ENCODE peak calls at places on chromosome 21, in ten cellular contexts. N is lower leg skin, K is uterus, T is K562, I is GM12878, B is Peyer's patch, E is esophagus squamous epithelium, J is IMR-90, C is tibial nerve, A is heart left ventricle. X is an unnamed sample.

GRCh38 chr21:44299085-44299457 is 782 bp upstream of the PFKL start:
- DNase-seq in I (no peak), C (no peak), E (no peak), T (no peak), J (peak), A (no peak), N (no peak), B (no peak), K (no peak), X (no peak)

GRCh38 chr21:31577280-31577679 is 82.2 kb upstream of the SOD1 start:
- DNase-seq in I (no peak), T (no peak), J (no peak), A (no peak), E (no peak), B (no peak), N (no peak), K (no peak), C (no peak), X (no peak)

GRCh38 chr21:30718239-30718909 is at the start of gene KRTAP21-3:
- DNase-seq in B (no peak), E (no peak), T (no peak), C (no peak), J (no peak), A (no peak), N (no peak), I (no peak), K (no peak), X (no peak)

GRCh38 chr21:17513214-17514123 is 626 bp downstream of the CXADR start:
- DNase-seq in K (peak), B (no peak), T (no peak), E (no peak), A (no peak), J (no peak), N (peak), C (no peak), I (no peak), X (peak)

GRCh38 chr21:26933448-26933847 is 33.4 kb downstream of the ADAMTS5 start:
- DNase-seq in C (no peak), E (no peak), J (no peak), I (no peak), B (no peak), N (no peak), T (no peak), A (no peak), K (no peak), X (no peak)

GRCh38 chr21:45607021-45607921 is 36.3 kb upstream of the PCBP3 start:
- DNase-seq in C (no peak), J (peak), N (peak), A (no peak), T (no peak), K (peak), I (no peak), E (no peak), B (peak), X (no peak)

GRCh38 chr21:44454747-44455523 is at the start of gene LRRC3:
- DNase-seq in N (peak), C (peak), T (peak), K (peak), B (peak), J (peak), I (peak), A (peak), E (peak), X (peak)

GRCh38 chr21:44904141-44904923 is 16.4 kb downstream of the ITGB2 start:
- DNase-seq in T (no peak), J (no peak), B (no peak), C (no peak), N (no peak), E (no peak), I (no peak), K (no peak), A (no peak), X (no peak)

GRCh38 chr21:17688912-17689874 is 76.5 kb upstream of the BTG3 start:
- DNase-seq in A (peak), B (no peak), I (no peak), T (peak), K (peak), C (no peak), N (peak), J (peak), E (no peak), X (peak)

GRCh38 chr21:31959881-31960280 is 87.1 kb downstream of the HUNK start:
- DNase-seq in T (no peak), I (no peak), N (no peak), J (no peak), A (no peak), C (no peak), E (no peak), B (no peak), K (no peak), X (no peak)

GRCh38 chr21:18289876-18290275 is 45.2 kb downstream of the CHODL start:
- DNase-seq in I (no peak), A (no peak), J (no peak), K (no peak), B (no peak), N (no peak), E (no peak), C (no peak), T (no peak), X (no peak)

GRCh38 chr21:33251119-33251518 is 15.0 kb upstream of the IL10RB start:
- DNase-seq in J (no peak), T (no peak), K (no peak), N (no peak), B (no peak), C (no peak), A (no peak), E (no peak), I (no peak), X (no peak)

GRCh38 chr21:34133392-34133791 is 60.0 kb downstream of the MRPS6 start:
- DNase-seq in J (no peak), B (no peak), E (no peak), N (no peak), T (no peak), C (no peak), I (no peak), A (no peak), K (no peak), X (no peak)

GRCh38 chr21:45467221-45467779 is 62.3 kb downstream of the COL18A1 start:
- DNase-seq in C (no peak), E (no peak), I (no peak), N (no peak), B (no peak), T (no peak), K (no peak), A (peak), J (no peak), X (no peak)

GRCh38 chr21:46564391-46564790 is 40.5 kb downstream of the S100B start:
- DNase-seq in B (no peak), T (no peak), K (no peak), I (no peak), A (no peak), E (no peak), C (no peak), J (no peak), N (no peak), X (no peak)

GRCh38 chr21:15009964-15010363 is 54.8 kb downstream of the NRIP1 start:
- DNase-seq in B (no peak), A (no peak), C (no peak), I (no peak), K (no peak), T (no peak), J (peak), E (no peak), N (no peak), X (no peak)

GRCh38 chr21:41170442-41170841 is 2.5 kb downstream of the BACE2 start:
- DNase-seq in E (no peak), I (no peak), J (peak), B (no peak), K (peak), T (peak), N (peak), C (no peak), A (no peak), X (peak)

GRCh38 chr21:31397939-31398338 is 53.9 kb upstream of the TIAM1 start:
- DNase-seq in B (no peak), C (no peak), T (no peak), E (no peak), A (no peak), I (no peak), J (no peak), K (no peak), N (peak), X (no peak)

GRCh38 chr21:44498965-44499560 is 40.9 kb downstream of the KRTAP10-1 start:
- DNase-seq in B (no peak), I (no peak), A (peak), N (no peak), T (no peak), C (no peak), J (no peak), E (no peak), K (no peak), X (no peak)

GRCh38 chr21:43911015-43911934 is 46.3 kb downstream of the AGPAT3 start:
- DNase-seq in I (no peak), A (peak), E (no peak), T (no peak), K (no peak), N (no peak), C (no peak), B (no peak), J (no peak), X (no peak)

GRCh38 chr21:15060776-15061175 is 4.0 kb downstream of the NRIP1 start:
- DNase-seq in B (no peak), N (no peak), C (no peak), I (no peak), K (no peak), T (peak), A (no peak), E (no peak), J (peak), X (no peak)

GRCh38 chr21:45305831-45306230 is 18.1 kb upstream of the POFUT2 start:
- DNase-seq in A (no peak), T (no peak), C (no peak), J (no peak), B (no peak), K (peak), E (no peak), I (no peak), N (no peak), X (no peak)

GRCh38 chr21:46597031-46597430 is 7.9 kb downstream of the S100B start:
- DNase-seq in J (no peak), B (no peak), I (no peak), K (no peak), A (no peak), N (no peak), C (no peak), T (no peak), E (no peak), X (no peak)

GRCh38 chr21:33386222-33386784 is 16.9 kb upstream of the IFNGR2 start:
- DNase-seq in K (no peak), T (peak), A (no peak), B (no peak), N (no peak), C (no peak), I (no peak), E (no peak), J (no peak), X (no peak)

GRCh38 chr21:31347435-31348032 is 3.5 kb upstream of the TIAM1 start:
- DNase-seq in A (no peak), C (no peak), E (no peak), K (no peak), T (peak), B (no peak), J (peak), I (no peak), N (no peak), X (no peak)

GRCh38 chr21:33841561-33841960 is 74.0 kb downstream of the ATP5PO start:
- DNase-seq in K (no peak), T (no peak), J (no peak), N (peak), E (no peak), B (no peak), I (no peak), C (no peak), A (no peak), X (no peak)

GRCh38 chr21:44459712-44460440 is 4.6 kb downstream of the LRRC3 start:
- DNase-seq in I (no peak), N (no peak), K (no peak), J (no peak), E (no peak), T (no peak), B (no peak), A (no peak), C (no peak), X (no peak)

GRCh38 chr21:45393021-45393420 is 11.9 kb upstream of the COL18A1 start:
- DNase-seq in C (no peak), E (no peak), T (no peak), B (no peak), J (no peak), N (peak), K (peak), A (peak), I (no peak), X (no peak)

GRCh38 chr21:28397040-28397439 is 595.6 kb downstream of the LTN1 start:
- DNase-seq in J (no peak), B (no peak), C (no peak), N (no peak), K (no peak), I (no peak), E (no peak), A (no peak), T (no peak), X (no peak)
- TF ChIP-seq POLR2A in J (no peak), B (no peak), C (no peak), N (no peak), K (no peak), I (no peak), E (no peak), A (no peak), T (no peak), X (no peak)

GRCh38 chr21:36966066-36966845 is at the start of gene HLCS:
- DNase-seq in A (peak), C (peak), I (no peak), B (peak), N (peak), T (peak), K (peak), J (peak), E (no peak), X (peak)
- TF ChIP-seq CTCF in A (no peak), C (no peak), I (peak), B (peak), N (no peak), T (no peak), K (peak), J (peak), E (no peak), X (no peak)

DNA sequence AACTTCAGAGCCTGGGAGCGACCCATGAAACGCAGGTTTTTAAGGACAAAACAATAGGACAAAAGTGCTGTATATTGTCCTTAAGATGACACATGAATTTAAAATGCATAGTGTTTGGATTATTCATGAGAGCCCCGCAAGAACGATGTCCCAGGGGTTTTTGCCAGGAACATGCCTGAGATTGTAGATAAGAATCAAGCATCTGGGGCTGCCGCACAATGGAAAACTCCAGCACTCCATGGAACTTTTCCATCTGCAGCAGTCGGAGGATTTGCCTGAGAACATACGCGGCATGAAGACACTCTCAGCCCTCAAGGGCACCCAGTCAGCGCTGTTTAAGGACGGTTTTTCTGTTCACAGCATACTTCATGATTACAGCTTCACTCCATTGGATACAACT is 5.3 kb upstream of the ERG start:
- DNase-seq in A (no peak), B (no peak), K (no peak), C (no peak), E (no peak), J (peak), I (no peak), N (no peak), T (no peak), X (no peak)
- H3K4me3 ChIP-seq in A (peak), B (no peak), K (no peak), C (no peak), E (peak), J (no peak), I (no peak), N (no peak), T (no peak), X (no peak)

GRCh38 chr21:35606578-35606977 is 453.7 kb downstream of the SETD4 start:
- DNase-seq in I (no peak), C (no peak), K (no peak), T (no peak), B (no peak), A (no peak), E (no peak), J (no peak), N (no peak), X (no peak)
- TF ChIP-seq POLR2A in I (no peak), C (no peak), K (no peak), T (no peak), B (no peak), A (no peak), E (no peak), J (no peak), N (no peak), X (no peak)

GRCh38 chr21:42319851-42320602 is 4.8 kb upstream of the TFF3 start:
- DNase-seq in I (no peak), T (no peak), A (no peak), E (no peak), J (no peak), N (peak), B (no peak), K (no peak), C (no peak), X (no peak)
- TF ChIP-seq CTCF in I (no peak), T (no peak), A (no peak), E (no peak), J (no peak), N (no peak), B (no peak), K (no peak), C (no peak), X (no peak)

DNA sequence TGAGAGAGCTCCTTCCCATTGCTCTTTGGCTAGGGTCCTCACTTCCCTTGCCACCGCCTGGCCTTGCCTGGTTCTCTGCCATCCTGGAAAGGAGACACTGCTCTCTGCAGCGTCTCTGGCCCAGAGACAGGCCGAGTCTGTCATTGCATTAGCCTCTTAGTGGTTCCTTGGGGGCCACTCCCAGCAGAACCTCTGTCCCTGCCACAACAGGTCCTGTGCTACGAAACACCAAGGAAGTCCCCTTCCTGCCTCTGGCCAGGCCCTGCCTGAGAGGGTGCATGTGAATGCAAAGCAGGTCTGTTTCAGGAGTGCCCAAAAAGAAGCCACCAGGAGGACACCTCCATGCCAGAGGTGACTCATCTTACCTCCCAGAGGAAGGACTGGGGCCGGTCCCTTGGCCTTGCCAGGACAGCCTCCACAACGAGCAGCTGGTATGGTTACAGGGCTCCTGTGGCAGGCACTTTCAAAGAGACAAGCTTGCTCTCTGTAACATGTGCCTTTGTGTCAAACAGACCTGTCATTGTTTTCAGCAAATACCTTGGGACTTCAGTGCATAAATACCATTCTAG is 59.6 kb downstream of the VPS26C start:
- DNase-seq in E (no peak), B (peak), K (no peak), T (no peak), I (peak), A (no peak), N (no peak), J (no peak), C (no peak), X (no peak)
- H3K4me3 ChIP-seq in E (no peak), B (no peak), K (no peak), T (no peak), I (peak), A (no peak), N (no peak), J (no peak), C (no peak), X (no peak)

DNA sequence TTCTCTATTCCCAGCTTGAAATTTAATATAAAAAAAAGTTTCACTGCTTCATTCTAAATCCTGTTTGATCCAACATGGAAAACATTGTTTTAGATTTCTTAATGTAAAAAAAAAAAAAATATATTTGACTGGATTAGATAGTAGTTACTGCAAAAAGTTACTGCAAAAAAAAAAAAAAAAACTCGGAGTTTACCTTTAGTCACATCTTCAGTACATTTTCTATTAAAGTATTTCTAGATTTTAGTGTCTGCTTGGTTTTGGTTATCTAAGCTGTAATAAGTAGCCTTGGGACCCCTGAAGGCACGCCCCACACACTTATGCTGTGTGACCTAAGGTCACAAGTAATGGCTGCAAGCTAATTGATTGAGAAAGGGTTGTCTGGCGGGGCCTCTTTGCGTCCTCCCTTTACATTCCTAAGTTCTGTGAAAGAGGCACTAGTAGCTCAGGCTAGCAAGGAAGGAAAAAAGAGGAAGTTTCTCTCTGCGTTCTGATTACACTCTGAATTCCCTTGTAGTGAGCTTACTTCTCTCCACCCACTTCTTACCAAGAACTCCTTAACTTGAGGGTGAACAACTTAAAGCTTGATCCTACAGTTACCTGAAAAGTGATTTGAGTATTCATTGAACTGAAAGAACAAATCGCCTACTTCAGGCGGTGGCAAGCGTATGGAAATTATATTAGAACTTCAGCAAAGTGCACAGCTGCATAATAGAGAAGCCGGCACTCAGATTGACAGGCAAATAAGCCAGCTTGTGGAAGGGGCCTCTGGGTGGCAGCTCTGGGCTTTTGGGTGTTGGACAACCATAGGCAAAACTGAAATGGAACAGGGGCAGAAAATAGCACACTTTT is 464.2 kb downstream of the USP25 start:
- DNase-seq in T (no peak), B (no peak), I (no peak), N (no peak), K (peak), J (peak), A (peak), E (no peak), C (peak), X (peak)
- TF ChIP-seq POLR2A in T (no peak), B (no peak), I (no peak), N (no peak), K (peak), J (no peak), A (no peak), E (no peak), C (no peak), X (no peak)

GRCh38 chr21:29029524-29029923 is 5.1 kb downstream of the USP16 start:
- DNase-seq in A (no peak), T (no peak), I (no peak), B (no peak), K (no peak), C (no peak), J (no peak), E (no peak), N (no peak), X (no peak)

GRCh38 chr21:29022141-29022540 is 2.3 kb upstream of the USP16 start:
- DNase-seq in E (no peak), B (no peak), N (no peak), A (no peak), K (no peak), I (no peak), J (no peak), T (peak), C (no peak), X (no peak)

GRCh38 chr21:29025328-29025713 is 853 bp downstream of the USP16 start:
- DNase-seq in I (no peak), J (peak), E (no peak), C (no peak), B (no peak), N (no peak), T (peak), K (no peak), A (no peak), X (no peak)

DNA sequence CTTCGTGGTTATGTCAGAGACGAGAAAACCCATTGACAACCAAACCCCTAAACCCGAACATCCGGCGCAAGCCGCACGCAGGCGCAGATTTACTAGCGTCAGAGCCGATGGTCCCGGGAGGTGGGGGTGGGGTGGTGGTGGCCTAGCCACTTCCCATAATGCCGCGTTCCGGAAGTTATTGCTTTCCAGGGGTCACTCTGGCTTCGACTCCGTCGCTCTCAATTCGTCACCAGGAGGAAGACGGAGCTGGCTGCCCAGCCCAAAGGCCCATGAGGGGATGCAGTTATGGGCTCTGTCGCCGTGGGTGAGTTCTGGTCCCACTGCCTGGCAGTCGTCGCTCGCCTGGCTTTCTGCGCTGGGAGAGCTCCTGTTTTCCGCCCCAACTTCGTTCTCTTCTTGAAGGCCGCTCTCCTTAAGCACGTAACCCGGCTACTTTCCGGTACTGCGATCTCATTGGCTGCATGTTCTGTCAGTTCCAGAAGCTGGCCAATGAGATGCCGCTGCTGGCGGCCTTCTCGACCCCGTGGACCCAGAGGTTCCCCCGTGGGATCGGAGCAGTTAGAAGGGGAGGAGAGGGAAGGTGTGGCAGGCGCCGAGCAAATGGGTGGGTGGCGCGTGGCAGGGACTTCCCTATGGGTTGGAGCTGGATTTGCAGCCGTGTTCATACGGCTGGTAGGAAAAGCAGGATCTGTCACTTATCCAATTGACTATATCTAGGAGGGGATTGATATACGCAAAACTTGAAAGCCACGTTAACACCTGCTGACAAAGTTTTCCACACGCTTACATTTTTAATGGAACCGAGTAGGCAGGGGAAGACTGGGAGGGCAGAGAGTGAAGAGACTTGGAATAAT is at the start of gene USP16:
- DNase-seq in C (peak), K (peak), B (peak), T (peak), A (peak), N (peak), J (peak), E (peak), I (peak), X (peak)
- TF ChIP-seq CTCF in C (peak), K (no peak), B (peak), T (peak), A (no peak), N (no peak), J (peak), E (no peak), I (no peak), X (no peak)